ENCODE peak calls at places on chromosomes 7 and 10, in five cellular contexts. R is activated CD8-positive, alpha-beta memory T cell treated with anti-CD3 and anti-CD28 coated beads, Interleukin-2, amount 10 ng/mL, durations not matched to agents 7 days and 5 days; N is natural killer cell; Q is naive thymus-derived CD8-positive, alpha-beta T cell; W is T-cell. A is an unnamed sample.

GRCh38 chr10:66642217-66642616 is 283.6 kb upstream of the LRRTM3 start:
- ATAC-seq in Q (no peak), R (no peak), N (no peak), W (no peak), A (no peak)

GRCh38 chr10:49139866-49140195 is 6.0 kb upstream of the FAM170B start:
- ATAC-seq in R (no peak), Q (no peak), N (no peak), W (no peak), A (peak)

GRCh38 chr10:30447125-30447799 is 13.3 kb downstream of the MAP3K8 start:
- ATAC-seq in Q (no peak), N (no peak), W (no peak), R (no peak), A (peak)

GRCh38 chr7:83824214-83824613 is 175.3 kb upstream of the SEMA3E start:
- ATAC-seq in W (no peak), R (no peak), N (no peak), Q (no peak), A (no peak)

GRCh38 chr7:27697861-27698430 is 35.3 kb upstream of the HIBADH start:
- ATAC-seq in W (no peak), Q (no peak), R (peak), N (peak), A (peak)

GRCh38 chr7:130921391-130922180 is 187.6 kb upstream of the KLF14 start:
- ATAC-seq in Q (no peak), N (no peak), W (no peak), R (no peak), A (no peak)

GRCh38 chr7:85094046-85094720 is 92.7 kb downstream of the SEMA3D start:
- ATAC-seq in R (no peak), W (no peak), N (no peak), Q (no peak), A (no peak)

GRCh38 chr10:80252296-80252887 is 37.1 kb downstream of the MAT1A start:
- ATAC-seq in W (no peak), N (no peak), Q (no peak), R (no peak), A (no peak)

GRCh38 chr10:10193848-10194247 is 823.8 kb upstream of the CELF2 start:
- ATAC-seq in W (no peak), N (no peak), R (no peak), Q (no peak), A (no peak)

GRCh38 chr7:105594034-105594433 is 12.7 kb upstream of the EFCAB10 start:
- ATAC-seq in N (no peak), Q (no peak), W (no peak), R (no peak), A (no peak)

GRCh38 chr7:22762866-22763265 is 35.9 kb downstream of the IL6 start:
- ATAC-seq in R (no peak), W (no peak), N (no peak), Q (no peak), A (no peak)

GRCh38 chr10:101995451-101996063 is 60.4 kb downstream of the ARMH3 start:
- ATAC-seq in R (no peak), N (no peak), W (no peak), Q (no peak), A (no peak)

GRCh38 chr10:43906470-43906869 is 257.8 kb upstream of the ZNF32 start:
- ATAC-seq in N (no peak), W (no peak), R (no peak), Q (no peak), A (no peak)

GRCh38 chr10:102262744-102263370 is 17.5 kb downstream of the GBF1 start:
- ATAC-seq in R (no peak), W (no peak), Q (no peak), N (no peak), A (no peak)

GRCh38 chr10:98463976-98464754 is 17.4 kb upstream of the HPS1 start:
- ATAC-seq in N (no peak), Q (no peak), W (no peak), R (no peak), A (no peak)

GRCh38 chr10:3936422-3937040 is 151.5 kb upstream of the KLF6 start:
- ATAC-seq in Q (no peak), W (no peak), N (peak), R (no peak), A (no peak)

GRCh38 chr10:46216836-46217748 is 69.7 kb upstream of the ANTXRL start:
- ATAC-seq in W (no peak), R (peak), N (no peak), Q (no peak), A (peak)

GRCh38 chr7:116733924-116734591 is 62.1 kb downstream of the MET start:
- ATAC-seq in Q (no peak), W (no peak), R (no peak), N (no peak), A (no peak)

GRCh38 chr7:158150234-158150633 is 437.4 kb downstream of the PTPRN2 start:
- ATAC-seq in N (no peak), W (no peak), R (no peak), Q (no peak), A (no peak)

GRCh38 chr10:13795653-13796555 is 209.1 kb downstream of the PRPF18 start:
- ATAC-seq in Q (peak), N (peak), W (peak), R (peak), A (no peak)

GRCh38 chr7:80807166-80807900 is 111.5 kb downstream of the SEMA3C start:
- ATAC-seq in W (no peak), N (no peak), Q (no peak), R (no peak), A (no peak)